ENCODE peak calls at places on chromosomes 4 and X, in five cellular contexts. J is neuronal stem cell, L is mesenchymal stem cell, V is H1, H is IMR-90. Q is an unnamed sample.

GRCh38 chrX:9847071-9847470 is 60.8 kb downstream of the SHROOM2 start:
- DNase-seq in H (peak; percentile 72), L (peak; percentile 87), V (no peak), J (no peak), Q (no peak)

GRCh38 chrX:131739823-131740222 is 195.9 kb downstream of the OR13H1 start:
- DNase-seq in L (peak; percentile 0), H (no peak), V (no peak), J (no peak), Q (no peak)

GRCh38 chr4:85761803-85762202 is 286.9 kb downstream of the ARHGAP24 start:
- DNase-seq in L (peak; percentile 94), J (no peak), H (peak; percentile 82), V (no peak), Q (no peak)

GRCh38 chr4:122827258-122827887 is 742 bp downstream of the FGF2 start:
- DNase-seq in J (peak; percentile 23), H (peak; percentile 25), V (no peak), L (peak; percentile 62), Q (no peak)

GRCh38 chr4:187125062-187125461 is 401.4 kb upstream of the FAT1 start:
- DNase-seq in H (no peak), L (no peak), J (no peak), V (no peak), Q (no peak)

GRCh38 chr4:48954314-48954713 is 31.8 kb upstream of the CWH43 start:
- DNase-seq in J (no peak), H (peak; percentile 34), V (no peak), L (peak; percentile 10), Q (no peak)

GRCh38 chr4:111639876-111640275 is 505.4 kb upstream of the FAM241A start:
- DNase-seq in L (peak; percentile 51), J (no peak), V (no peak), H (peak; percentile 55), Q (no peak)

GRCh38 chr4:147571021-147571770 is 46.0 kb upstream of the TMEM184C start:
- DNase-seq in H (peak; percentile 44), L (peak; percentile 57), V (no peak), J (no peak), Q (no peak)

GRCh38 chrX:2316534-2316933 is 184.2 kb downstream of the DHRSX start:
- DNase-seq in J (no peak), L (no peak), H (peak; percentile 16), V (no peak), Q (no peak)

GRCh38 chr4:111991797-111992196 is 153.5 kb upstream of the FAM241A start:
- DNase-seq in L (peak; percentile 94), J (no peak), V (no peak), H (peak; percentile 53), Q (no peak)

GRCh38 chrX:768596-768995 is 138.0 kb downstream of the SHOX start:
- DNase-seq in V (no peak), H (no peak), J (no peak), L (no peak), Q (no peak)

GRCh38 chr4:120286813-120287212 is 220.2 kb upstream of the MAD2L1 start:
- DNase-seq in J (no peak), H (no peak), L (peak; percentile 0), V (no peak), Q (peak; percentile 27)

GRCh38 chrX:151505796-151506195 is 57.7 kb upstream of the PASD1 start:
- DNase-seq in J (no peak), L (no peak), V (no peak), H (no peak), Q (no peak)

GRCh38 chrX:48558270-48558669 is 16.0 kb upstream of the RBM3 start:
- DNase-seq in L (peak; percentile 70), V (no peak), H (peak; percentile 87), J (no peak), Q (no peak)

GRCh38 chr4:106062452-106062875 is 167.2 kb downstream of the NPNT start:
- DNase-seq in H (peak; percentile 70), L (peak; percentile 80), J (no peak), V (no peak), Q (no peak)

GRCh38 chr4:146311238-146311970 is 97.1 kb downstream of the REELD1 start:
- DNase-seq in L (no peak), J (no peak), H (no peak), V (no peak), Q (no peak)

GRCh38 chr4:48127231-48127881 is 6.7 kb downstream of the TXK start:
- DNase-seq in J (no peak), V (no peak), L (no peak), H (no peak), Q (peak; percentile 55)

GRCh38 chr4:123248260-123248659 is 148.3 kb upstream of the SPRY1 start:
- DNase-seq in J (no peak), V (no peak), L (peak; percentile 16), H (peak; percentile 58), Q (no peak)

GRCh38 chr4:23333946-23334878 is 555.6 kb downstream of the PPARGC1A start:
- DNase-seq in L (peak; percentile 90), H (peak; percentile 71), J (no peak), V (no peak), Q (peak; percentile 61)

GRCh38 chrX:108437789-108438623 is at the start of gene COL4A6:
- DNase-seq in H (no peak), V (peak; percentile 9), L (peak; percentile 37), J (peak; percentile 45), Q (peak; percentile 85)

GRCh38 chr4:38132140-38132673 is 172.0 kb downstream of the PTTG2 start:
- DNase-seq in L (peak; percentile 100), H (peak; percentile 99), J (no peak), V (no peak), Q (no peak)

GRCh38 chrX:136251042-136251991 is at the start of gene MAP7D3:
- DNase-seq in V (peak; percentile 27), H (peak; percentile 33), L (peak; percentile 58), J (peak; percentile 39), Q (peak; percentile 84)

GRCh38 chr4:44817905-44818304 is 91.5 kb upstream of the GNPDA2 start:
- DNase-seq in J (no peak), H (no peak), L (peak; percentile 32), V (no peak), Q (no peak)

GRCh38 chrX:85379174-85379907 is at the start of gene POF1B:
- DNase-seq in L (no peak), V (no peak), J (no peak), H (no peak), Q (peak; percentile 29)

GRCh38 chr4:37453004-37453360 is 208.4 kb downstream of the NWD2 start:
- DNase-seq in J (peak; percentile 59), V (no peak), L (peak; percentile 40), H (peak; percentile 48), Q (peak; percentile 68)

GRCh38 chr4:23034726-23035125 is 342.0 kb downstream of the GBA3 start:
- DNase-seq in H (no peak), J (no peak), L (no peak), V (no peak), Q (no peak)

GRCh38 chrX:9171841-9172240 is 137.9 kb upstream of the FAM9B start:
- DNase-seq in H (peak; percentile 82), L (no peak), J (no peak), V (no peak), Q (no peak)

GRCh38 chrX:66163849-66164401 is at the start of gene HEPH:
- DNase-seq in H (peak; percentile 34), L (peak; percentile 48), V (peak; percentile 2), J (peak; percentile 38), Q (peak; percentile 36)

GRCh38 chr4:6250235-6250983 is 19.2 kb upstream of the WFS1 start:
- DNase-seq in J (peak; percentile 84), V (no peak), L (peak; percentile 66), H (peak; percentile 59), Q (peak; percentile 75)

GRCh38 chrX:79413009-79413408 is 45.9 kb upstream of the ITM2A start:
- DNase-seq in J (no peak), H (peak; percentile 1), V (no peak), L (no peak), Q (no peak)

GRCh38 chr4:73648478-73648877 is 28.2 kb upstream of the RASSF6 start:
- DNase-seq in J (no peak), H (no peak), L (no peak), V (no peak), Q (no peak)

GRCh38 chrX:45322382-45322781 is 121.7 kb upstream of the DIPK2B start:
- DNase-seq in H (peak; percentile 83), L (peak; percentile 72), V (peak; percentile 17), J (no peak), Q (peak; percentile 34)

GRCh38 chr4:128604204-128604603 is 205.3 kb upstream of the JADE1 start:
- DNase-seq in J (no peak), V (no peak), H (no peak), L (no peak), Q (no peak)

GRCh38 chr4:128604840-128605239 is 204.7 kb upstream of the JADE1 start:
- DNase-seq in H (peak; percentile 47), V (no peak), J (no peak), L (no peak), Q (no peak)

GRCh38 chr4:128600410-128600809 is 209.1 kb upstream of the JADE1 start:
- DNase-seq in L (peak; percentile 52), V (no peak), J (no peak), H (peak; percentile 25), Q (no peak)

GRCh38 chr4:128601992-128602695 is 207.4 kb upstream of the JADE1 start:
- DNase-seq in L (peak; percentile 74), V (no peak), J (no peak), H (peak; percentile 31), Q (no peak)

GRCh38 chr4:128600996-128601857 is 208.3 kb upstream of the JADE1 start:
- DNase-seq in H (peak; percentile 97), V (peak; percentile 44), L (peak; percentile 97), J (no peak), Q (no peak)
- H3K4me1 ChIP-seq in H (peaks cover 15% of the 10 kb centered on the region), V (peaks cover 5% of the 10 kb centered on the region), L (peaks cover 25% of the 10 kb centered on the region), J (peaks cover 18% of the 10 kb centered on the region), Q (peaks cover 3% of the 10 kb centered on the region)

DNA sequence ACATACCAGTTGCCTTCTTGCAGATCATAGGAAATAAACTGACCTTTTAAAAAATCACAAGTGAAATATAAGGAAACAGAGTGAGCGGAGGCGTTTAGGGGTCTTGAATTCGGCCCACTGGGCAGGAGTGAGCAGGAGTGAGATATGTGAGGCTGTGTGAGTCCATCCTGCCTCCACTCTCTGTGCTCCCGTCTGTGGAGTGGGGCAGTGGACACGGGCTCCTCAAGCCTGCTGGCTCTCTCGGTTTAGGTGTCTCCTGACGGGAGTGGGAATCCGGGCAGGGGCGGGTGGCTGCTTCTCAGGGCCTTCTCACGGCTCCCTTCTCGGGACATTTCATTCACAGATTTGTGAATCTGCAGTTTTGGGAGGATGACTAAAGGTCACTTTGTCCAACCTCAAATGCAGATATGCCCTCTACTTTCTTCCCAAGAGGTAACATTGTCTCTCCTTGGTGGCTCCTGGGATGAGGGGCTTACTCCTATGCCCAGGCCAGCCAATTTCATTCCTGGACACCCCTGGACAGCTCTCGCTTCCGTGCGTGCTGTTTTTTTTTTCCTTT is 27.6 kb downstream of the CYTL1 start:
- DNase-seq in J (no peak), L (no peak), V (no peak), H (no peak), Q (no peak)
- H3K14ac ChIP-seq in J (no peak overlapping the region), L (no peak overlapping the region), V (no peak overlapping the region), H (peak overlapping the region; percentile 25), Q (no peak overlapping the region)

GRCh38 chr4:7252510-7253340 is 60.4 kb downstream of the SORCS2 start:
- DNase-seq in L (no peak), H (no peak), V (no peak), J (no peak), Q (no peak)
- H3K4me1 ChIP-seq in L (peaks cover 7% of the 10 kb centered on the region), H (no peaks in the 10 kb centered on the region), V (no peaks in the 10 kb centered on the region), J (peaks cover 5% of the 10 kb centered on the region), Q (no peaks in the 10 kb centered on the region)

GRCh38 chr4:88284378-88285234 is at the start of gene PPM1K:
- DNase-seq in J (peak; percentile 96), L (peak; percentile 99), H (peak; percentile 98), V (peak; percentile 95), Q (peak; percentile 99)
- H3K14ac ChIP-seq in J (no peak within 1 kb of the TSS), L (peak within 1 kb of the TSS; percentile 64), H (peak within 1 kb of the TSS; percentile 88), V (no peak within 1 kb of the TSS), Q (peak within 1 kb of the TSS; percentile 58)

GRCh38 chr4:128390475-128390996 is 102.9 kb upstream of the PGRMC2 start:
- DNase-seq in H (no peak), V (no peak), L (no peak), J (no peak), Q (no peak)
- H3K4me1 ChIP-seq in H (peaks cover 28% of the 10 kb centered on the region), V (no peaks in the 10 kb centered on the region), L (peaks cover 16% of the 10 kb centered on the region), J (no peaks in the 10 kb centered on the region), Q (peaks cover 2% of the 10 kb centered on the region)